ENCODE peak calls at places on chromosomes 12 and 14, in eight cellular contexts. One of them, this sample, is unnamed.

GRCh38 chr14:31205681-31206535 is 1.7 kb downstream of the HECTD1 start:
- DNase-seq in HT1080: peak
- DNase-seq in amniotic epithelial cell: peak
- DNase-seq in C1 segment of cervical spinal cord: no peak
- DNase-seq in stimulated activated CD4-positive, alpha-beta T cell treated with anti-CD3 and anti-CD28 coated beads, Interleukin-15, amount 100 ng/mL, for 1 hour: no peak
- DNase-seq in choroid plexus epithelial cell: peak
- DNase-seq in NCI-H2081: peak
- DNase-seq in mesothelial cell of epicardium: no peak
- DNase-seq in this sample: no peak

GRCh38 chr12:113700943-113701342 is 229.3 kb upstream of the LHX5 start:
- DNase-seq in C1 segment of cervical spinal cord: no peak
- DNase-seq in HT1080: peak
- DNase-seq in mesothelial cell of epicardium: no peak
- DNase-seq in stimulated activated CD4-positive, alpha-beta T cell treated with anti-CD3 and anti-CD28 coated beads, Interleukin-15, amount 100 ng/mL, for 1 hour: no peak
- DNase-seq in choroid plexus epithelial cell: peak
- DNase-seq in NCI-H2081: no peak
- DNase-seq in amniotic epithelial cell: peak
- DNase-seq in this sample: no peak

GRCh38 chr14:93104961-93105360 is 10.8 kb downstream of the ITPK1 start:
- DNase-seq in C1 segment of cervical spinal cord: no peak
- DNase-seq in choroid plexus epithelial cell: no peak
- DNase-seq in HT1080: no peak
- DNase-seq in amniotic epithelial cell: no peak
- DNase-seq in NCI-H2081: no peak
- DNase-seq in stimulated activated CD4-positive, alpha-beta T cell treated with anti-CD3 and anti-CD28 coated beads, Interleukin-15, amount 100 ng/mL, for 1 hour: no peak
- DNase-seq in mesothelial cell of epicardium: no peak
- DNase-seq in this sample: no peak

GRCh38 chr12:72642726-72643125 is 370.6 kb downstream of the TRHDE start:
- DNase-seq in HT1080: no peak
- DNase-seq in choroid plexus epithelial cell: no peak
- DNase-seq in C1 segment of cervical spinal cord: no peak
- DNase-seq in stimulated activated CD4-positive, alpha-beta T cell treated with anti-CD3 and anti-CD28 coated beads, Interleukin-15, amount 100 ng/mL, for 1 hour: no peak
- DNase-seq in NCI-H2081: no peak
- DNase-seq in mesothelial cell of epicardium: no peak
- DNase-seq in amniotic epithelial cell: no peak
- DNase-seq in this sample: no peak

GRCh38 chr14:70919774-70920173 is 12.5 kb downstream of the PCNX1 start:
- DNase-seq in mesothelial cell of epicardium: no peak
- DNase-seq in amniotic epithelial cell: peak
- DNase-seq in HT1080: peak
- DNase-seq in NCI-H2081: no peak
- DNase-seq in C1 segment of cervical spinal cord: no peak
- DNase-seq in stimulated activated CD4-positive, alpha-beta T cell treated with anti-CD3 and anti-CD28 coated beads, Interleukin-15, amount 100 ng/mL, for 1 hour: no peak
- DNase-seq in choroid plexus epithelial cell: peak
- DNase-seq in this sample: no peak

GRCh38 chr12:91194500-91194899 is 11.9 kb upstream of the DCN start:
- DNase-seq in NCI-H2081: no peak
- DNase-seq in HT1080: no peak
- DNase-seq in amniotic epithelial cell: peak
- DNase-seq in C1 segment of cervical spinal cord: no peak
- DNase-seq in choroid plexus epithelial cell: peak
- DNase-seq in stimulated activated CD4-positive, alpha-beta T cell treated with anti-CD3 and anti-CD28 coated beads, Interleukin-15, amount 100 ng/mL, for 1 hour: no peak
- DNase-seq in mesothelial cell of epicardium: no peak
- DNase-seq in this sample: no peak

GRCh38 chr12:66665416-66665815 is 13.5 kb downstream of the GRIP1 start:
- DNase-seq in amniotic epithelial cell: no peak
- DNase-seq in NCI-H2081: no peak
- DNase-seq in HT1080: no peak
- DNase-seq in mesothelial cell of epicardium: no peak
- DNase-seq in C1 segment of cervical spinal cord: no peak
- DNase-seq in choroid plexus epithelial cell: no peak
- DNase-seq in stimulated activated CD4-positive, alpha-beta T cell treated with anti-CD3 and anti-CD28 coated beads, Interleukin-15, amount 100 ng/mL, for 1 hour: no peak
- DNase-seq in this sample: no peak

GRCh38 chr14:99212646-99213045 is 59.4 kb downstream of the BCL11B start:
- DNase-seq in HT1080: no peak
- DNase-seq in choroid plexus epithelial cell: no peak
- DNase-seq in NCI-H2081: no peak
- DNase-seq in C1 segment of cervical spinal cord: no peak
- DNase-seq in mesothelial cell of epicardium: no peak
- DNase-seq in amniotic epithelial cell: no peak
- DNase-seq in stimulated activated CD4-positive, alpha-beta T cell treated with anti-CD3 and anti-CD28 coated beads, Interleukin-15, amount 100 ng/mL, for 1 hour: no peak
- DNase-seq in this sample: no peak

GRCh38 chr12:83954939-83955601 is 957.5 kb downstream of the SLC6A15 start:
- DNase-seq in stimulated activated CD4-positive, alpha-beta T cell treated with anti-CD3 and anti-CD28 coated beads, Interleukin-15, amount 100 ng/mL, for 1 hour: no peak
- DNase-seq in NCI-H2081: no peak
- DNase-seq in C1 segment of cervical spinal cord: no peak
- DNase-seq in mesothelial cell of epicardium: no peak
- DNase-seq in HT1080: no peak
- DNase-seq in amniotic epithelial cell: peak
- DNase-seq in choroid plexus epithelial cell: peak
- DNase-seq in this sample: no peak

GRCh38 chr12:121196902-121197301 is 13.0 kb upstream of the P2RX4 start:
- DNase-seq in choroid plexus epithelial cell: no peak
- DNase-seq in HT1080: peak
- DNase-seq in NCI-H2081: no peak
- DNase-seq in stimulated activated CD4-positive, alpha-beta T cell treated with anti-CD3 and anti-CD28 coated beads, Interleukin-15, amount 100 ng/mL, for 1 hour: no peak
- DNase-seq in C1 segment of cervical spinal cord: no peak
- DNase-seq in mesothelial cell of epicardium: no peak
- DNase-seq in amniotic epithelial cell: peak
- DNase-seq in this sample: no peak

GRCh38 chr12:122856999-122857671 is 21.9 kb downstream of the HIP1R start:
- DNase-seq in amniotic epithelial cell: peak
- DNase-seq in mesothelial cell of epicardium: no peak
- DNase-seq in C1 segment of cervical spinal cord: no peak
- DNase-seq in choroid plexus epithelial cell: no peak
- DNase-seq in HT1080: no peak
- DNase-seq in NCI-H2081: no peak
- DNase-seq in stimulated activated CD4-positive, alpha-beta T cell treated with anti-CD3 and anti-CD28 coated beads, Interleukin-15, amount 100 ng/mL, for 1 hour: no peak
- DNase-seq in this sample: no peak

GRCh38 chr12:93766802-93767523 is 89.8 kb downstream of the CRADD start:
- DNase-seq in stimulated activated CD4-positive, alpha-beta T cell treated with anti-CD3 and anti-CD28 coated beads, Interleukin-15, amount 100 ng/mL, for 1 hour: no peak
- DNase-seq in amniotic epithelial cell: peak
- DNase-seq in mesothelial cell of epicardium: no peak
- DNase-seq in C1 segment of cervical spinal cord: no peak
- DNase-seq in NCI-H2081: peak
- DNase-seq in choroid plexus epithelial cell: peak
- DNase-seq in HT1080: peak
- DNase-seq in this sample: no peak

GRCh38 chr14:38481939-38482678 is 226.2 kb upstream of the CLEC14A start:
- DNase-seq in HT1080: peak
- DNase-seq in amniotic epithelial cell: peak
- DNase-seq in mesothelial cell of epicardium: no peak
- DNase-seq in choroid plexus epithelial cell: peak
- DNase-seq in C1 segment of cervical spinal cord: no peak
- DNase-seq in NCI-H2081: no peak
- DNase-seq in stimulated activated CD4-positive, alpha-beta T cell treated with anti-CD3 and anti-CD28 coated beads, Interleukin-15, amount 100 ng/mL, for 1 hour: no peak
- DNase-seq in this sample: peak

GRCh38 chr12:26276709-26277108 is 81.3 kb downstream of the SSPN start:
- DNase-seq in mesothelial cell of epicardium: no peak
- DNase-seq in C1 segment of cervical spinal cord: no peak
- DNase-seq in choroid plexus epithelial cell: peak
- DNase-seq in HT1080: no peak
- DNase-seq in stimulated activated CD4-positive, alpha-beta T cell treated with anti-CD3 and anti-CD28 coated beads, Interleukin-15, amount 100 ng/mL, for 1 hour: no peak
- DNase-seq in amniotic epithelial cell: peak
- DNase-seq in NCI-H2081: no peak
- DNase-seq in this sample: no peak

GRCh38 chr12:125461831-125462230 is 396.6 kb downstream of the AACS start:
- DNase-seq in choroid plexus epithelial cell: no peak
- DNase-seq in stimulated activated CD4-positive, alpha-beta T cell treated with anti-CD3 and anti-CD28 coated beads, Interleukin-15, amount 100 ng/mL, for 1 hour: no peak
- DNase-seq in C1 segment of cervical spinal cord: no peak
- DNase-seq in NCI-H2081: no peak
- DNase-seq in HT1080: no peak
- DNase-seq in mesothelial cell of epicardium: no peak
- DNase-seq in amniotic epithelial cell: no peak
- DNase-seq in this sample: no peak

GRCh38 chr14:68042591-68043210 is 223.1 kb downstream of the RAD51B start:
- DNase-seq in stimulated activated CD4-positive, alpha-beta T cell treated with anti-CD3 and anti-CD28 coated beads, Interleukin-15, amount 100 ng/mL, for 1 hour: no peak
- DNase-seq in HT1080: no peak
- DNase-seq in mesothelial cell of epicardium: no peak
- DNase-seq in NCI-H2081: no peak
- DNase-seq in choroid plexus epithelial cell: peak
- DNase-seq in amniotic epithelial cell: no peak
- DNase-seq in C1 segment of cervical spinal cord: no peak
- DNase-seq in this sample: no peak

GRCh38 chr12:104154286-104154685 is 16.3 kb upstream of the NFYB start:
- DNase-seq in mesothelial cell of epicardium: no peak
- DNase-seq in NCI-H2081: no peak
- DNase-seq in choroid plexus epithelial cell: no peak
- DNase-seq in HT1080: no peak
- DNase-seq in amniotic epithelial cell: no peak
- DNase-seq in C1 segment of cervical spinal cord: no peak
- DNase-seq in stimulated activated CD4-positive, alpha-beta T cell treated with anti-CD3 and anti-CD28 coated beads, Interleukin-15, amount 100 ng/mL, for 1 hour: no peak
- DNase-seq in this sample: no peak

GRCh38 chr14:33686218-33686617 is 264.7 kb downstream of the EGLN3 start:
- DNase-seq in mesothelial cell of epicardium: no peak
- DNase-seq in HT1080: peak
- DNase-seq in stimulated activated CD4-positive, alpha-beta T cell treated with anti-CD3 and anti-CD28 coated beads, Interleukin-15, amount 100 ng/mL, for 1 hour: no peak
- DNase-seq in amniotic epithelial cell: peak
- DNase-seq in C1 segment of cervical spinal cord: no peak
- DNase-seq in choroid plexus epithelial cell: peak
- DNase-seq in NCI-H2081: no peak
- DNase-seq in this sample: no peak